ENCODE peak calls at places on chromosomes 5 and 9, in ten cellular contexts. N, O, G, T, A, B, R, Y, V and U are unnamed samples.

GRCh38 chr5:73312146-73312871 is 136.3 kb downstream of the FOXD1 start:
- DNase-seq in Y (no peak), V (no peak), T (no peak), G (peak), A (no peak), O (no peak), N (no peak), B (no peak), R (peak), U (peak)

GRCh38 chr5:52961238-52961637 is 27.9 kb upstream of the ITGA2 start:
- DNase-seq in O (no peak), N (no peak), A (no peak), G (no peak), V (peak), B (no peak), R (no peak), Y (no peak), T (no peak), U (no peak)

GRCh38 chr5:154766558-154767281 is 11.5 kb downstream of the LARP1 start:
- DNase-seq in B (no peak), T (no peak), O (no peak), V (no peak), N (no peak), A (no peak), R (no peak), G (no peak), Y (no peak), U (no peak)

GRCh38 chr5:41876678-41877077 is 6.5 kb upstream of the OXCT1 start:
- DNase-seq in T (no peak), A (no peak), B (no peak), O (no peak), Y (no peak), N (no peak), V (no peak), G (no peak), R (no peak), U (no peak)

GRCh38 chr5:150116667-150117395 is 30.5 kb upstream of the CSF1R start:
- DNase-seq in T (peak), N (peak), G (no peak), V (no peak), R (no peak), Y (no peak), O (no peak), A (peak), B (peak), U (no peak)

GRCh38 chr5:81825237-81825636 is 74.3 kb upstream of the SSBP2 start:
- DNase-seq in G (peak), B (peak), V (peak), T (no peak), Y (no peak), N (peak), A (no peak), R (peak), O (no peak), U (peak)

GRCh38 chr5:159262472-159262858 is 625 bp upstream of the UBLCP1 start:
- DNase-seq in Y (no peak), A (peak), B (no peak), T (peak), V (no peak), N (no peak), O (no peak), G (no peak), R (peak), U (no peak)

GRCh38 chr9:81632599-81632998 is 56.7 kb downstream of the TLE1 start:
- DNase-seq in T (no peak), A (no peak), O (no peak), G (peak), V (no peak), R (peak), B (no peak), Y (no peak), N (no peak), U (peak)

GRCh38 chr5:105371169-105371568 is 1808.6 kb upstream of the NUDT12 start:
- DNase-seq in G (no peak), R (no peak), A (no peak), Y (no peak), B (no peak), O (no peak), T (no peak), V (no peak), N (no peak), U (no peak)

GRCh38 chr5:128083811-128084227 is 253 bp downstream of the SLC12A2 start:
- DNase-seq in A (no peak), G (no peak), V (no peak), O (peak), N (no peak), B (peak), T (peak), Y (no peak), R (no peak), U (peak)

GRCh38 chr9:111232997-111233790 is 96.8 kb downstream of the OR2K2 start:
- DNase-seq in B (no peak), N (peak), T (no peak), V (no peak), O (no peak), R (no peak), A (no peak), G (peak), Y (no peak), U (peak)

GRCh38 chr5:164651544-164651943 is 1146.1 kb downstream of the MAT2B start:
- DNase-seq in Y (no peak), B (no peak), N (no peak), A (no peak), R (no peak), O (no peak), G (no peak), T (no peak), V (no peak), U (no peak)

GRCh38 chr9:117464941-117465616 is 50.2 kb upstream of the ASTN2 start:
- DNase-seq in B (no peak), G (no peak), R (no peak), A (no peak), O (no peak), T (no peak), V (no peak), Y (no peak), N (no peak), U (no peak)

GRCh38 chr5:137491121-137491520 is 8.0 kb downstream of the SPOCK1 start:
- DNase-seq in A (no peak), N (no peak), B (no peak), G (peak), T (no peak), O (no peak), Y (no peak), R (peak), V (no peak), U (peak)

GRCh38 chr9:20242767-20243166 is 379.5 kb downstream of the MLLT3 start:
- DNase-seq in B (no peak), N (no peak), R (no peak), Y (no peak), V (no peak), O (no peak), G (no peak), A (no peak), T (no peak), U (no peak)

GRCh38 chr9:2767800-2768199 is 50.5 kb downstream of the KCNV2 start:
- DNase-seq in V (no peak), G (peak), R (no peak), B (no peak), O (no peak), T (no peak), Y (no peak), A (no peak), N (no peak), U (no peak)

GRCh38 chr9:136437839-136438547 is 1.7 kb downstream of the INPP5E start:
- DNase-seq in O (no peak), T (no peak), N (no peak), G (peak), Y (no peak), R (peak), B (no peak), V (no peak), A (no peak), U (peak)

GRCh38 chr9:35685506-35685905 is 4.2 kb downstream of the TPM2 start:
- DNase-seq in A (no peak), B (no peak), N (no peak), R (no peak), O (no peak), Y (no peak), V (no peak), T (no peak), G (no peak), U (no peak)

GRCh38 chr9:104740596-104740995 is 6.9 kb upstream of the NIPSNAP3A start:
- DNase-seq in R (peak), O (no peak), V (no peak), G (peak), N (no peak), A (no peak), B (no peak), Y (no peak), T (no peak), U (peak)

GRCh38 chr5:112917453-112918005 is 4.5 kb downstream of the REEP5 start:
- DNase-seq in N (no peak), T (peak), O (no peak), R (peak), A (no peak), B (no peak), Y (no peak), V (no peak), G (no peak), U (peak)

GRCh38 chr9:69386651-69387050 is 61.6 kb downstream of the ENTREP1 start:
- DNase-seq in B (no peak), N (peak), G (no peak), A (no peak), O (no peak), Y (no peak), T (no peak), V (no peak), R (no peak), U (no peak)

GRCh38 chr5:33832904-33833575 is 58.8 kb downstream of the ADAMTS12 start:
- DNase-seq in B (no peak), G (peak), O (no peak), Y (no peak), V (no peak), A (no peak), T (no peak), N (no peak), R (no peak), U (peak)

GRCh38 chr5:62214701-62215100 is 91.3 kb upstream of the KIF2A start:
- DNase-seq in G (peak), O (no peak), V (no peak), R (peak), N (no peak), T (no peak), Y (no peak), B (no peak), A (no peak), U (no peak)

GRCh38 chr5:107535849-107536248 is 134.9 kb downstream of the EFNA5 start:
- DNase-seq in B (no peak), O (no peak), A (no peak), R (no peak), G (no peak), V (no peak), Y (no peak), N (no peak), T (no peak), U (no peak)

GRCh38 chr9:127773981-127774380 is 4.5 kb downstream of the SH2D3C start:
- DNase-seq in A (no peak), V (no peak), R (no peak), G (no peak), N (no peak), O (no peak), T (no peak), B (no peak), Y (no peak), U (no peak)

GRCh38 chr5:179806250-179807045 is at the start of gene MGAT4B:
- DNase-seq in B (peak), O (peak), T (peak), N (peak), G (peak), V (peak), Y (peak), R (peak), A (peak), U (peak)

GRCh38 chr5:52787600-52788504 is at the start of the genes ITGA1 and PELO:
- DNase-seq in G (peak), A (peak), R (peak), T (peak), V (peak), Y (peak), O (no peak), B (peak), N (peak), U (peak)

GRCh38 chr9:70553718-70554673 is 139.5 kb upstream of the KLF9 start:
- DNase-seq in Y (no peak), A (no peak), N (peak), G (peak), R (peak), T (no peak), B (peak), V (no peak), O (no peak), U (peak)

GRCh38 chr5:81014348-81014747 is 54.2 kb downstream of the RASGRF2 start:
- DNase-seq in T (no peak), B (no peak), N (no peak), V (no peak), O (no peak), R (no peak), G (peak), Y (no peak), A (no peak), U (peak)

GRCh38 chr5:38800044-38800443 is 45.8 kb upstream of the OSMR start:
- DNase-seq in T (no peak), V (no peak), G (no peak), Y (no peak), N (no peak), R (no peak), B (no peak), O (no peak), A (no peak), U (no peak)

DNA sequence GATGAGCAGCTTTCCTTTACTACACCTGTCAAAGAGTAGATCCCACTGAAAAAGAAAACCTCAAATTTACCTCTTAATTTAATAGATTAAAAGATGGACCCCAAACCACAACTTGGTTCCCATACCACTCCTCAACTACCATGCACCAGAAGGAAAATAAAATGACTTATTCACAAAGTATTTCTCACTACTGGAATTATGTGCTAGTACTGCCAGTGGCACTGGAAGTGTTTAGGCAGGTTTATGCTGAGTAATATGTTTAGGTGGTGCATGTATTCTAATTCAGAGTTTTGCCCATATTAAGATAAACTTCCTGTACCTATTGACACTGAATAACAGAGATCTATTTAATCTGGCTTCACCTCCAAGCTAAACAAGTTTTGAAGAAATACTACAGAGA is 6.6 kb downstream of the PLK2 start:
- DNase-seq in B (no peak), O (no peak), A (no peak), T (no peak), N (no peak), R (no peak), V (no peak), G (no peak), Y (no peak), U (peak)
- H3K4me3 ChIP-seq in B (no peak), O (no peak), A (no peak), T (no peak), N (no peak), R (peak), V (no peak), G (no peak), Y (no peak), U (no peak)

GRCh38 chr5:59800375-59800893 is 93.1 kb downstream of the PDE4D start:
- DNase-seq in R (no peak), V (no peak), N (no peak), G (no peak), B (no peak), Y (no peak), O (no peak), A (no peak), T (no peak), U (no peak)
- TF ChIP-seq CTCF in R (no peak), V (no peak), N (no peak), G (no peak), B (no peak), Y (no peak), O (peak), A (no peak), T (no peak), U (no peak)

GRCh38 chr9:826500-827280 is 14.8 kb upstream of the DMRT1 start:
- DNase-seq in V (no peak), B (no peak), Y (no peak), R (no peak), T (no peak), A (peak), O (no peak), G (no peak), N (no peak), U (no peak)
- H3K4me3 ChIP-seq in V (no peak), B (no peak), Y (no peak), R (no peak), T (no peak), A (no peak), O (no peak), G (no peak), N (no peak), U (no peak)

GRCh38 chr5:160787247-160787646 is 64.8 kb downstream of the ATP10B start:
- DNase-seq in T (no peak), N (no peak), Y (no peak), G (no peak), A (peak), R (peak), V (no peak), B (no peak), O (no peak), U (no peak)
- TF ChIP-seq CTCF in T (peak), N (no peak), Y (no peak), G (peak), A (peak), R (peak), V (no peak), B (no peak), O (no peak), U (no peak)

DNA sequence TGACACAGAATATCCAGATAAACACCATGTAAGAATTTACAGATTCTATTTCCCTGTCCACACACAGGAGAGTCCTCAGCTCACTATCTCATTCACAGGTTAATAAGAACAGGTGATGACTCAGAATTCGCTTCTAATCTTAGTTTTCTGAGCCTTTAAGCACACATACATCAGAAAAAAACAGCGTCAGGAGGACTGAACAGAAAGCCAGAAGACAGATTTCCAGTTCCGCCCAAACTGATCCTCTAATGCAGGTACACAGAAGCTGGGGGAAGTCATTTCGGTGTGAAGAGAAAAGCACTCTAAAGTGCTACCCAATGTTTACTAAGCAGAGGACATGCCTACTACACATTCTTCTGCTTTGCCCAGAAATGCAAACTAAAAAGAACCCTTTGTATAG is 1.6 kb downstream of the CEMIP2 start:
- DNase-seq in V (no peak), Y (no peak), G (no peak), N (no peak), T (no peak), O (no peak), A (no peak), R (no peak), B (no peak), U (no peak)
- H3K4me3 ChIP-seq in V (peak), Y (peak), G (peak), N (no peak), T (peak), O (peak), A (peak), R (peak), B (peak), U (peak)

DNA sequence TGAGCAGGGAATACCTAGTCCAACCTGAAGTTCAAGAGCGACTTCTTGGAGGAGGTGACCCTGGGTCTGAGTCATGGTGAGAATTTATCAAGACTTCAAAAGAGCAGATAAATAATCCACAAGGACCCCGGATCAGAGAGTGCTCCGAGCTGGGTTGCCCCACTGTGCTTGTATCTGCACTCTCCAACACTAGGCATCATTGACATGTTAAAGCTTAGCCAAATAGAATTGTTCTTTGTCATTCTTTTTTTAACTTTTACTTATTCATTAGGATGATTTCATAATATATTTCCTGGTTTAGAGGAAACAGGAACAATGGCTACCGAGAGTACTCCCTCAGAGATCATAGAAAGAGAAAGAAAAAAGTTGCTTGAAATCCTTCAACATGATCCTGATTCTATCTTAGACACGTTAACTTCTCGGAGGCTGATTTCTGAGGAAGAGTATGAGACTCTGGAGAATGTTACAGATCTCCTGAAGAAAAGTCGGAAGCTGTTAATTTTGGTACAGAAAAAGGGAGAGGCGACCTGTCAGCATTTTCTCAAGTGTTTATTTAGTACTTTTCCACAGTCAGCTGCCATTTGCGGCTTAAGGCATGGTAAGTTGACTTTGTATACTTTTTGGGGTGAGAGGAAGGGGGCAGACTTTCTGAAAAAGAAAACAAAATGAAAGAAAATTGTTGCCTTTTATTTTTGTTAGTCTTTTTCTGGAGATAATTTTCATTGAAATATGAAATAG is at the start of gene CARD6:
- DNase-seq in N (no peak), Y (no peak), T (no peak), G (peak), B (no peak), O (no peak), V (no peak), A (no peak), R (peak), U (peak)
- TF ChIP-seq CTCF in N (no peak), Y (no peak), T (no peak), G (no peak), B (no peak), O (no peak), V (no peak), A (no peak), R (peak), U (no peak)

DNA sequence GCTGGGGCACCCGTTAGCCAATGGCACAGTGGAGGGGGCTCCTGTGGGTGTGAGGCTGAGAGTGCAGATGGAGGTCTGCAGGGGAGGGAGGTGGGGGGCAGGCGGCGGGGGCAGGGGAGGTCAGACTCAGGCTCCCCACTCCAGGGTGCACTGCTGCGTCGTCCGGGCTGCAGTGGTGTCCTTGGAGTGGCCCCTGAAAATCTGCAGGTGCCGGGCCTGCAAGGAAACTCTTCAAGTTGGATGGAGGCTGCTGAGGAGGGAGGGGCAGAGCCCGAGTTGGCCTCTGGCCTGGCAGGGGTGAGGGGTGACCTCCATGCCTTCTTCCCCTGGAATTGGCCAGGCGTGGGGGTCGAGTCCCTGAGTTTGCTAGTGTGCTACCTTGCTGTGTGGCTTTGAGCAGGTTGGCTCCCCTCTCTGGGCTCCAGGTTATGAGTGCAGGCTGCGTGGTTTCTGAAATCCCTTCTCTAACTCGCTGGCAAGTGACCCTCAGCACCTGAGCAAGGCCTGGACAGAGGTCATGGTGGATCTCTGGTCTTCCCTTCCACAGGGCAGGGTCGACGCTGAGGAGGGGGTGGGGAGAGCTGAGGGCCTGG is 877 bp downstream of the ADAMTSL2 start:
- DNase-seq in B (no peak), R (no peak), T (no peak), N (no peak), O (no peak), Y (no peak), A (no peak), V (no peak), G (no peak), U (no peak)
- H3K4me3 ChIP-seq in B (peak), R (peak), T (no peak), N (peak), O (no peak), Y (peak), A (no peak), V (no peak), G (no peak), U (no peak)